ENCODE peak calls at places on chromosomes 5 and 9, in five cellular contexts. A, G, O, U and F are unnamed samples.

GRCh38 chr5:64074533-64074932 is 91.1 kb upstream of the RNF180 start:
- DNase-seq in U (peak; percentile 46), O (no peak), A (no peak), G (peak; percentile 40), F (no peak)

GRCh38 chr5:95779611-95780010 is 42.9 kb downstream of the GLRX start:
- DNase-seq in O (no peak), G (no peak), A (no peak), U (peak; percentile 77), F (peak; percentile 32)

GRCh38 chr9:84668204-84669007 is 1.1 kb upstream of the NTRK2 start:
- DNase-seq in A (peak; percentile 71), O (no peak), U (peak; percentile 35), G (peak; percentile 85), F (peak; percentile 69)

GRCh38 chr5:84885479-84886258 is 501.0 kb upstream of the EDIL3 start:
- DNase-seq in A (no peak), O (no peak), U (peak; percentile 75), G (no peak), F (peak; percentile 52)

GRCh38 chr5:169548315-169548714 is 35.3 kb upstream of the SPDL1 start:
- DNase-seq in A (no peak), O (no peak), U (peak; percentile 83), G (no peak), F (peak; percentile 44)

GRCh38 chr5:40410231-40410861 is 269.4 kb upstream of the PTGER4 start:
- DNase-seq in O (peak; percentile 48), G (no peak), A (no peak), U (peak; percentile 83), F (no peak)

GRCh38 chr5:33091571-33092363 is 349.0 kb upstream of the TARS1 start:
- DNase-seq in U (peak; percentile 75), O (no peak), G (no peak), A (no peak), F (peak; percentile 90)

GRCh38 chr9:134174073-134174449 is 9.7 kb upstream of the RNU6ATAC start:
- DNase-seq in U (no peak), A (no peak), G (no peak), O (no peak), F (no peak)

GRCh38 chr5:60287174-60287771 is 393.7 kb upstream of the PDE4D start:
- DNase-seq in U (peak; percentile 35), A (no peak), G (peak; percentile 70), O (no peak), F (peak; percentile 10)

GRCh38 chr9:133782157-133783130 is 44.3 kb upstream of the SARDH start:
- DNase-seq in O (peak; percentile 30), U (peak; percentile 71), A (peak; percentile 12), G (peak; percentile 55), F (peak; percentile 50)

GRCh38 chr9:84940294-84940693 is 270.8 kb downstream of the NTRK2 start:
- DNase-seq in A (no peak), U (no peak), G (no peak), O (no peak), F (peak; percentile 11)

GRCh38 chr5:139774980-139775654 is 20.5 kb upstream of the PSD2 start:
- DNase-seq in A (peak; percentile 63), G (peak; percentile 54), U (peak; percentile 36), O (peak; percentile 58), F (peak; percentile 33)

GRCh38 chr5:60323596-60323995 is 376.4 kb downstream of the DEPDC1B start:
- DNase-seq in A (no peak), U (no peak), O (no peak), G (no peak), F (no peak)

GRCh38 chr5:143011621-143012020 is 241.4 kb downstream of the ARHGAP26 start:
- DNase-seq in O (no peak), U (peak; percentile 67), G (peak; percentile 2), A (no peak), F (peak; percentile 14)

GRCh38 chr5:78920604-78921003 is 64.5 kb downstream of the ARSB start:
- DNase-seq in O (no peak), A (no peak), G (peak; percentile 2), U (peak; percentile 76), F (peak; percentile 45)

GRCh38 chr5:58259685-58260152 is 200.2 kb downstream of the PLK2 start:
- DNase-seq in O (no peak), G (no peak), U (peak; percentile 88), A (no peak), F (peak; percentile 74)

GRCh38 chr5:26894719-26895263 is 143.6 kb downstream of the CDH9 start:
- DNase-seq in O (no peak), U (no peak), G (no peak), A (no peak), F (no peak)